ENCODE peak calls at places on chromosome 9, in four cellular contexts. One of them, this sample, is unnamed.

GRCh38 chr9:99158629-99159028 is 53.7 kb downstream of the TGFBR1 start:
- DNase-seq in K562: no peak
- DNase-seq in H1: no peak
- DNase-seq in HepG2: peak; percentile 38
- DNase-seq in this sample: peak; percentile 36

GRCh38 chr9:38274746-38275250 is 117.7 kb upstream of the ALDH1B1 start:
- DNase-seq in HepG2: no peak
- DNase-seq in H1: no peak
- DNase-seq in K562: no peak
- DNase-seq in this sample: no peak

GRCh38 chr9:119322137-119322695 is 47.0 kb downstream of the BRINP1 start:
- DNase-seq in H1: no peak
- DNase-seq in K562: no peak
- DNase-seq in HepG2: peak; percentile 33
- DNase-seq in this sample: no peak

GRCh38 chr9:131727184-131727785 is 12.6 kb downstream of the RAPGEF1 start:
- DNase-seq in HepG2: no peak
- DNase-seq in K562: no peak
- DNase-seq in H1: no peak
- DNase-seq in this sample: no peak

GRCh38 chr9:93895535-93895934 is 59.6 kb downstream of the BARX1 start:
- DNase-seq in HepG2: no peak
- DNase-seq in H1: no peak
- DNase-seq in K562: no peak
- DNase-seq in this sample: no peak

GRCh38 chr9:128159073-128159783 is 837 bp upstream of the BBLN start:
- DNase-seq in H1: no peak
- DNase-seq in K562: peak; percentile 69
- DNase-seq in HepG2: peak; percentile 43
- DNase-seq in this sample: no peak

GRCh38 chr9:4371108-4371507 is 71.2 kb upstream of the GLIS3 start:
- DNase-seq in H1: no peak
- DNase-seq in K562: no peak
- DNase-seq in HepG2: no peak
- DNase-seq in this sample: peak; percentile 23

GRCh38 chr9:35526087-35526801 is 36.3 kb downstream of the RUSC2 start:
- DNase-seq in H1: no peak
- DNase-seq in K562: no peak
- DNase-seq in HepG2: no peak
- DNase-seq in this sample: no peak

GRCh38 chr9:31733166-31733565 is 651.3 kb upstream of the ACO1 start:
- DNase-seq in HepG2: no peak
- DNase-seq in H1: no peak
- DNase-seq in K562: no peak
- DNase-seq in this sample: no peak

GRCh38 chr9:35611230-35611797 is 6.3 kb downstream of the TESK1 start:
- DNase-seq in H1: no peak
- DNase-seq in K562: peak; percentile 39
- DNase-seq in HepG2: peak; percentile 17
- DNase-seq in this sample: peak; percentile 53

GRCh38 chr9:74642376-74642775 is 145.2 kb downstream of the RORB start:
- DNase-seq in K562: no peak
- DNase-seq in HepG2: no peak
- DNase-seq in H1: no peak
- DNase-seq in this sample: no peak

GRCh38 chr9:94011134-94011533 is 56.0 kb upstream of the BARX1 start:
- DNase-seq in HepG2: no peak
- DNase-seq in K562: no peak
- DNase-seq in H1: no peak
- DNase-seq in this sample: no peak

GRCh38 chr9:91736311-91736710 is 213.7 kb downstream of the ROR2 start:
- DNase-seq in H1: no peak
- DNase-seq in HepG2: no peak
- DNase-seq in K562: no peak
- DNase-seq in this sample: no peak

GRCh38 chr9:99811598-99812383 is 9.9 kb upstream of the NR4A3 start:
- DNase-seq in K562: no peak
- DNase-seq in HepG2: no peak
- DNase-seq in H1: no peak
- DNase-seq in this sample: no peak

GRCh38 chr9:15373881-15374280 is 48.8 kb upstream of the SNAPC3 start:
- DNase-seq in K562: no peak
- DNase-seq in H1: no peak
- DNase-seq in HepG2: no peak
- DNase-seq in this sample: no peak

GRCh38 chr9:107734231-107735014 is 244.9 kb upstream of the KLF4 start:
- DNase-seq in K562: no peak
- DNase-seq in H1: no peak
- DNase-seq in HepG2: no peak
- DNase-seq in this sample: no peak

GRCh38 chr9:73131376-73131775 is 20.3 kb upstream of the ANXA1 start:
- DNase-seq in K562: no peak
- DNase-seq in H1: no peak
- DNase-seq in HepG2: no peak
- DNase-seq in this sample: no peak

GRCh38 chr9:121682926-121683485 is 31.6 kb downstream of the DAB2IP start:
- DNase-seq in HepG2: no peak
- DNase-seq in H1: no peak
- DNase-seq in K562: no peak
- DNase-seq in this sample: no peak

GRCh38 chr9:93129691-93130500 is 4.2 kb downstream of the NINJ1 start:
- DNase-seq in HepG2: no peak
- DNase-seq in K562: no peak
- DNase-seq in H1: no peak
- DNase-seq in this sample: no peak

GRCh38 chr9:16515879-16516289 is 354.6 kb downstream of the BNC2 start:
- DNase-seq in K562: no peak
- DNase-seq in H1: peak; percentile 62
- DNase-seq in HepG2: no peak
- DNase-seq in this sample: no peak

GRCh38 chr9:110257971-110258370 is 1.7 kb upstream of the TXN start:
- DNase-seq in K562: no peak
- DNase-seq in HepG2: no peak
- DNase-seq in H1: no peak
- DNase-seq in this sample: no peak

GRCh38 chr9:73180373-73180772 is 28.7 kb downstream of the ANXA1 start:
- DNase-seq in K562: no peak
- DNase-seq in H1: no peak
- DNase-seq in HepG2: no peak
- DNase-seq in this sample: no peak

GRCh38 chr9:129494113-129494789 is 126.7 kb downstream of the C9orf50 start:
- DNase-seq in K562: no peak
- DNase-seq in HepG2: no peak
- DNase-seq in H1: no peak
- DNase-seq in this sample: no peak

GRCh38 chr9:111407813-111408212 is 76.4 kb downstream of the ECPAS start:
- DNase-seq in H1: no peak
- DNase-seq in HepG2: no peak
- DNase-seq in K562: no peak
- DNase-seq in this sample: no peak

GRCh38 chr9:98807070-98807810 is at the start of gene GALNT12:
- DNase-seq in HepG2: no peak
- DNase-seq in K562: peak; percentile 92
- DNase-seq in H1: no peak
- DNase-seq in this sample: peak; percentile 52

GRCh38 chr9:107635137-107635802 is 145.7 kb upstream of the KLF4 start:
- DNase-seq in HepG2: no peak
- DNase-seq in K562: no peak
- DNase-seq in H1: no peak
- DNase-seq in this sample: no peak

GRCh38 chr9:1875921-1876448 is 139.2 kb upstream of the SMARCA2 start:
- DNase-seq in H1: no peak
- DNase-seq in HepG2: no peak
- DNase-seq in K562: no peak
- DNase-seq in this sample: no peak

GRCh38 chr9:127970401-127971313 is 10.1 kb downstream of the EEIG1 start:
- DNase-seq in H1: no peak
- DNase-seq in HepG2: no peak
- DNase-seq in K562: no peak
- DNase-seq in this sample: no peak

GRCh38 chr9:17847908-17848307 is 269.0 kb downstream of the SH3GL2 start:
- DNase-seq in H1: no peak
- DNase-seq in K562: no peak
- DNase-seq in HepG2: no peak
- DNase-seq in this sample: no peak

GRCh38 chr9:75451505-75451904 is 363.2 kb downstream of the OSTF1 start:
- DNase-seq in HepG2: no peak
- DNase-seq in K562: no peak
- DNase-seq in H1: no peak
- DNase-seq in this sample: no peak

GRCh38 chr9:112308576-112308975 is 24.8 kb downstream of the PTBP3 start:
- DNase-seq in K562: no peak
- DNase-seq in HepG2: peak; percentile 56
- DNase-seq in H1: no peak
- DNase-seq in this sample: no peak

GRCh38 chr9:77166193-77166592 is 11.1 kb upstream of the VPS13A start:
- DNase-seq in H1: no peak
- DNase-seq in K562: no peak
- DNase-seq in HepG2: no peak
- DNase-seq in this sample: no peak

GRCh38 chr9:129141066-129142041 is 30.1 kb downstream of the PTPA start:
- DNase-seq in H1: no peak
- DNase-seq in K562: no peak
- DNase-seq in HepG2: no peak
- DNase-seq in this sample: peak; percentile 31

GRCh38 chr9:132201780-132202703 is 40.2 kb downstream of the NTNG2 start:
- DNase-seq in K562: peak; percentile 40
- DNase-seq in H1: no peak
- DNase-seq in HepG2: no peak
- DNase-seq in this sample: no peak

DNA sequence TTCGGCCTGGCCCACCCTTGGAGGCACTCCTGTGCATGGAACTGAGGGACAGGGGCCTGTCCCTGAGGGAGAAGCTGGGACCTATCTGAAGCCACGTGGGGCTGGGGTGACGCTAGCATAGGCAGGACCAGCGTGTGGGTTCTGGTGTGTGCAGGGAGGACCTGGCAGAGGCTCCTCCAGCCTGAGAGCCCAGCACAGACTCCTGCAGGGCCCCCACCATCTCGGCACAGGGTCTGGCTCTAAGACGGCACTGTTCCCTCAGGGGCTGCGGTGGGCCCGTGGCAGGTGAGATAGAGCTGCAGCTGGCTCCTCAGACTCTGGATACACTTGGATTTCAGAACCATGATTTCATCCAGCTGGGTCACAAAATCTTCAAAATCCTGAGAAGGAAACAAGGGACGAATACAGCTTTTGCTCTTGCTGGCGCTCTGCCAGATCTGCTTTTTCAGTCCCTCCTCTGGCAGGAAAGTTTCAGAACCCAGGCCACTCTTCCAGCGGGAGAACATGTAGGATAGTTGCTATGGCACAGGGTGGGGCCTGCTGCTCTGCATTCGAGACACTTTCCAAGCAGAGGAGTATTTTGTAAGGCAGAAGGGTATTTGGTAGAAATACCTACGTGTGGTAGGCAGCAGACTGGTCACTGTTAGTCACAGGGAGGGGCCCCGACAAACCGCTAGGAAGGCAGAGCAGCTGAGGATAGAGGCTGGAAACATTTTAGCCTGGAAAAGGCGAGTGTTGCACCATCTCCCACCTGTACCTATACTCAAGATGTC is 74.7 kb downstream of the KIF24 start:
- DNase-seq in H1: no peak
- DNase-seq in K562: no peak
- DNase-seq in HepG2: no peak
- DNase-seq in this sample: peak; percentile 66
- TF ChIP-seq RNF2 in H1: no peak
- TF ChIP-seq RNF2 in K562: no peak
- TF ChIP-seq RNF2 in HepG2: no peak
- TF ChIP-seq RNF2 in this sample: no peak

GRCh38 chr9:137128158-137129088 is 10.5 kb upstream of the GRIN1 start:
- DNase-seq in K562: peak; percentile 18
- DNase-seq in H1: no peak
- DNase-seq in HepG2: no peak
- DNase-seq in this sample: no peak
- TF ChIP-seq RNF2 in K562: no peak
- TF ChIP-seq RNF2 in H1: no peak
- TF ChIP-seq RNF2 in HepG2: no peak
- TF ChIP-seq RNF2 in this sample: no peak

DNA sequence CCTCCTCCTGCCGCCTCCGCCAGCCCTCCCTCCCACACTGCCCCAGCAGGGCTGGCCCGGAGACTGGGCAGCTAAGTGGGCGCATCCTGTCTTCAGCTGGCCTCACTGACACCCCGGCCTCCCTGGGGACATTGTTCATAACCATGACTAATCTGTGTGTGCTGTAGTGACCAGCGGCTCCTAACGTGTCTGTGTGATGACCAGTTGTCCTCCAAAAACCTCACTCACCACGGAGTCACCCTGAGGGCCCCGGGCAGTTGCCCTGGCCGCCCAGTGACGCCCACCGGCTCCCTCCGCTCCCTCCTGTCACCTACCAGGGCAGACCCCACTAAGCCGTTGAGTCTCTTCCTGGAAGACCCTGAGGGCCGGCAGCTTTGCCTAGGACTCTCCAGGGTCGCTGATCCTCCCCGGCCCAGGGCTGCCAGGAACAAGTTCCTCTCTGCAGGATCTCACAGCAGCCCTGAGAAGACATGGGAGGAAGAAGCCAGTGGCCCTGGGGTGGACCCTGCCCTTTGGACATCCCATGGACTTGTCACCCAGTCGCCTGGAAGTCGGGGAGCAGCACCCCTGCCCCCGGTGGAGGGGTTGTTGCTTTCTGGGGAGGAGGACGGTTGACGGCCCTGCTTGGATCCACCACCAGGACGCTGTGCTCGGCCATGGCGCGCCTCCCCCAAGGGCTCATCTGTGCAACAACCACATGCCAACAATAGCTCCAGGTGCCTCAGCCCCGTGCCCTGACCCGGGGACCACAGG is 110.2 kb upstream of the LMX1B start:
- DNase-seq in HepG2: no peak
- DNase-seq in H1: no peak
- DNase-seq in K562: no peak
- DNase-seq in this sample: no peak
- TF ChIP-seq RNF2 in HepG2: no peak
- TF ChIP-seq RNF2 in H1: no peak
- TF ChIP-seq RNF2 in K562: no peak
- TF ChIP-seq RNF2 in this sample: no peak

DNA sequence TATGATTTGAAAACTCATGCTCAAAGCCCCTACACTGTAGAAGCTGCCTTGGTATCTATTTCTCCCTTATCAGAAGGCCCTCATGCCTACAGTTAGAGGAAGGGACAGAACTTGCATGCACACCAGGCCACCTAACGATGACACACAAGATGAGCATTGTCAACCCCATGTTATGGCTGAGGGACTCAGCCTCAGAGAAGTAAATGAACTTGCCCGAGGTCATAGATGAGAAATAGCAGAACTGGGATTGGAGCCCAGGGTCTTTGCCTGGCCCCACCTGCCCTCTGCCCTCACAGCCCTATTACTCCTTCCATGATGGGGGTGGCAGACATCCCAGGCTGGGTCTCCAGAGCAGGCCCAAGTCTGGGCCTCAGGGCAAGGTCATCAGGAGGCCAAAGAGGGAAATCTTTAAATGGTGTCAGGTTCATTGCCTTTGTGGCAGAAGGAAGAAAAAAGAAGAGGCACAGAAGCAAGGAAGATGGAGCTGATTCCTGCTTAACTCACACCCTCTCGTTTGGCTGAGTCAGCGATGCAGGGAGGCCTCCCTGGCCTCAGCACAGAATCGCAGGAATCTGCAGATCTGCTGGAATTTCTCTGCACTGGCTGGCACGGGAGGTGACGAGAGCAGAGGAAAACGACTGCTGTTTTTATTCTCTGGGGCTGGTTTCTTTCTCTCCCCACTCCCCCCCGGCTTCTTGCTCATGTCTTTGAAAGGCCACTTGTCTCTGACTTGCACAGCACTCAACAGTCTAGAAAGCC is 20.6 kb upstream of the CRB2 start:
- DNase-seq in K562: no peak
- DNase-seq in HepG2: no peak
- DNase-seq in H1: no peak
- DNase-seq in this sample: no peak
- TF ChIP-seq RNF2 in K562: no peak
- TF ChIP-seq RNF2 in HepG2: no peak
- TF ChIP-seq RNF2 in H1: no peak
- TF ChIP-seq RNF2 in this sample: no peak

This sample was measured in A549.